ENCODE peak calls at places on chromosomes 6 and 20, in eight cellular contexts. S is body of pancreas; N is esophagus squamous epithelium; E is dorsolateral prefrontal cortex; W is CD4-positive, CD25-positive, alpha-beta regulatory T cell; T is NT2/D1; P is bronchial epithelial cell; C is GM23338. M is an unnamed sample.

GRCh38 chr6:2635911-2636310 is 114.8 kb downstream of the MYLK4 start:
- DNase-seq in N (no peak), S (no peak), P (no peak), C (no peak), E (no peak), W (no peak), T (no peak), M (no peak)

GRCh38 chr20:64232794-64233193 is 22.8 kb upstream of the PCMTD2 start:
- DNase-seq in S (peak; percentile 34), E (peak; percentile 62), W (no peak), N (no peak), T (no peak), C (no peak), P (no peak), M (no peak)

GRCh38 chr6:2915150-2915549 is 12.0 kb upstream of the SERPINB9 start:
- DNase-seq in W (no peak), S (no peak), C (no peak), T (no peak), E (no peak), P (no peak), N (no peak), M (no peak)

GRCh38 chr6:116764961-116765841 is at the start of gene FAM162B:
- DNase-seq in P (no peak), S (peak; percentile 29), T (no peak), E (no peak), N (no peak), C (peak; percentile 75), W (no peak), M (peak; percentile 9)

GRCh38 chr20:35306931-35307517 is 14.8 kb upstream of the FAM83C start:
- DNase-seq in P (peak; percentile 65), E (peak; percentile 65), C (peak; percentile 88), S (peak; percentile 66), N (no peak), T (peak; percentile 50), W (no peak), M (no peak)

GRCh38 chr6:147087641-147088040 is 116.6 kb upstream of the STXBP5 start:
- DNase-seq in E (no peak), W (no peak), C (no peak), N (no peak), S (no peak), T (no peak), P (no peak), M (no peak)

GRCh38 chr20:36607586-36608387 is 2.2 kb downstream of the RAB5IF start:
- DNase-seq in P (peak; percentile 35), E (no peak), N (no peak), T (no peak), S (peak; percentile 26), W (no peak), C (no peak), M (no peak)

GRCh38 chr6:29967379-29968010 is 25.2 kb downstream of the HLA-A start:
- DNase-seq in C (no peak), E (no peak), S (peak; percentile 79), P (peak; percentile 81), N (no peak), W (peak; percentile 37), T (no peak), M (no peak)

GRCh38 chr6:105836889-105837288 is 249.2 kb upstream of the PRDM1 start:
- DNase-seq in N (no peak), T (no peak), P (peak; percentile 29), W (no peak), S (no peak), E (no peak), C (no peak), M (no peak)

GRCh38 chr6:148285205-148285604 is 57.4 kb upstream of the SASH1 start:
- DNase-seq in C (no peak), E (no peak), P (no peak), T (no peak), W (no peak), N (no peak), S (no peak), M (no peak)

GRCh38 chr20:19945732-19946670 is 71.2 kb upstream of the NAA20 start:
- DNase-seq in P (no peak), W (no peak), T (no peak), S (peak; percentile 78), C (no peak), N (no peak), E (peak; percentile 46), M (no peak)
- H3K4me3 ChIP-seq in P (no peak overlapping the region), W (no peak overlapping the region), T (no peak overlapping the region), S (no peak overlapping the region), C (no peak overlapping the region), N (no peak overlapping the region), E (no peak overlapping the region), M (no peak overlapping the region)

DNA sequence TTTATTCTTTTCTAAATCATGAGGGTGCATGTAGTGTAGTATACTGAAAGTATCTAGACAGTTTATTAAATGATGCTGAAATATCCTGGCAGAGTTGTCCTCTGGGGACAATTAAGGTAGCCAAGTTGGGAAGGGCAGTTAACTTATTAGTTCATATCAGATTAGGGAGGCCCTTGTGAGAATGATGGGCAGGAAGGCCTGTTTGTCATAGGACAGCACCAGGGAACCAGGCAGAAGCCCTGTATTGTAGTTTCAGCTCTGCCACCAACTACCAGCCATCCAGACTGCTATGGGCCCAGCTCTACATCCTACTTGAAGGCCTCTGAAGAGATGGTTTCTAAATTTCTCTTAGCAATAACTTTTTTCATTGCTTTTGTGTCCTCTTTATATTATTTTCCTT is 4.0 kb downstream of the MYLIP start:
- DNase-seq in N (no peak), C (no peak), S (no peak), W (no peak), E (no peak), T (no peak), P (no peak), M (no peak)
- H3K4me3 ChIP-seq in N (peak overlapping the region; percentile 79), C (peak overlapping the region; percentile 88), S (no peak overlapping the region), W (peak overlapping the region; percentile 96), E (peak overlapping the region; percentile 0), T (no peak overlapping the region), P (no peak overlapping the region), M (peak overlapping the region; percentile 9)

GRCh38 chr20:46631212-46631869 is 19.9 kb downstream of the SLC13A3 start:
- DNase-seq in T (no peak), C (no peak), E (no peak), P (peak; percentile 50), S (peak; percentile 13), W (no peak), N (no peak), M (no peak)

GRCh38 chr20:46626799-46627198 is 24.5 kb downstream of the SLC13A3 start:
- DNase-seq in S (no peak), C (no peak), P (no peak), T (no peak), E (no peak), N (no peak), W (no peak), M (no peak)

GRCh38 chr20:46627251-46627650 is 24.0 kb downstream of the SLC13A3 start:
- DNase-seq in T (no peak), P (no peak), N (no peak), S (no peak), E (no peak), C (no peak), W (no peak), M (no peak)

GRCh38 chr20:46630336-46630735 is 20.9 kb downstream of the SLC13A3 start:
- DNase-seq in S (no peak), N (no peak), E (no peak), P (no peak), T (no peak), W (no peak), C (no peak), M (no peak)

DNA sequence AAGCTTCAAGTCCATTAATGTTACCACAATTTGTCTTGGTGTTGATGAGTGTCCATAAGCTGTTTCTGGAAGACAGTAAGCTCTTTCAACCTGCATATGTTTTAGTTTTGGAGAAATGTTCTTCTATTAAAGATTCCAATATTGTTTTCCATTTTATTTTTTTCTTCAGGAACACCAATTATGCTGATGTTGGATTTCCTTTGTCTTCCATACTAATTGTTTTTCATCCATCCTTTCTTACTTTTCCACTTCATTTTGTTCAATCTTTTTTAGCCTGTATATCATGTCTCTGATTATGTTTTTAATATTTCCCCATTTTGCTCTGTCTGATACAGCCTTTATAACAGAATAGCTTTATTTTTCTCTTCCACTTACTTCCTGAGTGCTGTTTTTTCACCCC is 21.9 kb downstream of the SLC13A3 start:
- DNase-seq in P (no peak), W (no peak), T (no peak), N (no peak), C (no peak), S (no peak), E (no peak), M (no peak)
- H3K4me3 ChIP-seq in P (no peak overlapping the region), W (no peak overlapping the region), T (no peak overlapping the region), N (no peak overlapping the region), C (no peak overlapping the region), S (no peak overlapping the region), E (no peak overlapping the region), M (no peak overlapping the region)

DNA sequence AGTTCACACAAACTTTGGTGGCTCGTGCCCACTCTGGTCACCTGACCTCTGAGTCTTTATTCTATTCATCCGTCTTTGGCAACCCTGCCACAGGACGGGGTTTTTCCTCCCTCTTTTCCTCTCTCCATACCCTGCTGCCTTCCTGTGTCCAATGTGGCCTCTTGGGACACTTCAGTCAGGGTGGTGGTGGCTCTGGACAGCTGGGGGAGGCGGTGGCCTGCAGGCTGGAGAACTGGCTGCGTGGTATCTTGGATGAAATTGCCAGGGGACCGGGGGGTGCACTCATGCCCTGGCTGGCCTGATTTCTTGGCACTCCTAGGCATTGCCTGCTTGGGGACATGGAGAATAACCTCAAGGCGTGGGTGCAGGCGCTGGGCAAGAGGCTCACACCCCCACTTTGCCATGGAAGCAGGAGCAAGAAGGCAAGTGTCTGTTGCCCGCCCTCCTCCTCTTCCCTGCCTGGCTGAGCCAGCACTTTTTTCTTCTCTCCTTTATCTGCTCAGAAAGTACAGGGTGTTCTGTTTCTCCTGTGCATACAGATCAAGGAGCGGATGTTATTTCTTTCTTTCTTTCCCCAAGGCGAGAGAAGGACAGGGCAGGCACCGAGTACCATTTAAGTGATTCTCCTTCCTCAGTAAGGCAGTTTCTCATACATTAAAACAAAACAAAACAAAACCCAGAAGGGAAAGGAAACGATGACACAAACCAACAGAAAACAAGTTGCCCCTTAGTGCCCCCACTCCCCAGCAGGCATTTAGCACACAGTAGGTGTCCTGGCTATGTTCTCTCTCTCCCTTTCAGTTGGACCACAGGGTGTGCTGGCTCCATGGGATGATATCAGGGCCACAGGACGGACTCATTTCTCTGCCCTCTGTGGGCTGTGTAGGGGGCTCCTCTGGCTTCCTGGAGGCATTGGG is 155.5 kb upstream of the RNF24 start:
- DNase-seq in T (no peak), N (no peak), P (no peak), W (no peak), S (peak; percentile 56), C (no peak), E (peak; percentile 54), M (no peak)
- H3K4me3 ChIP-seq in T (no peak overlapping the region), N (no peak overlapping the region), P (no peak overlapping the region), W (no peak overlapping the region), S (no peak overlapping the region), C (peak overlapping the region; percentile 36), E (peak overlapping the region; percentile 73), M (no peak overlapping the region)

GRCh38 chr6:1395941-1396908 is 6.8 kb downstream of the FOXF2 start:
- DNase-seq in P (no peak), S (no peak), E (no peak), W (no peak), C (no peak), T (no peak), N (no peak), M (no peak)
- H3K4me3 ChIP-seq in P (no peak overlapping the region), S (no peak overlapping the region), E (peak overlapping the region; percentile 2), W (no peak overlapping the region), C (no peak overlapping the region), T (no peak overlapping the region), N (peak overlapping the region; percentile 16), M (no peak overlapping the region)